ENCODE peak calls at places on chromosomes 7 and 10, in eight cellular contexts. S is AG04449, O is AG09319, E is testis, W is GM23338, X is BE2C, A is breast epithelium, P is tibial artery. B is an unnamed sample.

GRCh38 chr10:44864637-44865288 is 46.4 kb upstream of the TMEM72 start:
- DNase-seq in S (no peak), O (peak), E (peak), W (peak), X (peak), A (peak), P (peak), B (peak)

GRCh38 chr10:33067481-33067880 is 109.5 kb upstream of the ITGB1 start:
- DNase-seq in S (no peak), O (peak), E (no peak), W (no peak), X (no peak), A (no peak), P (no peak), B (no peak)

GRCh38 chr10:22560391-22561239 is 153.8 kb downstream of the PIP4K2A start:
- DNase-seq in S (no peak), O (no peak), E (no peak), W (no peak), X (no peak), A (no peak), P (no peak), B (no peak)

GRCh38 chr7:27300401-27300800 is 57.8 kb downstream of the EVX1 start:
- DNase-seq in S (no peak), O (no peak), E (no peak), W (no peak), X (no peak), A (no peak), P (no peak), B (no peak)

GRCh38 chr7:2812119-2812487 is 32.0 kb downstream of the GNA12 start:
- DNase-seq in S (no peak), O (no peak), E (no peak), W (no peak), X (no peak), A (no peak), P (peak), B (no peak)

GRCh38 chr7:89887489-89887888 is 266.8 kb upstream of the STEAP1 start:
- DNase-seq in S (no peak), O (no peak), E (no peak), W (no peak), X (no peak), A (no peak), P (no peak), B (no peak)

GRCh38 chr10:38054361-38054797 is 39.8 kb upstream of the ZNF37A start:
- DNase-seq in S (peak), O (peak), E (no peak), W (no peak), X (no peak), A (no peak), P (no peak), B (no peak)

GRCh38 chr7:6268909-6269306 is 3.5 kb downstream of the CYTH3 start:
- DNase-seq in S (no peak), O (no peak), E (no peak), W (peak), X (no peak), A (no peak), P (no peak), B (no peak)

GRCh38 chr7:71716741-71717140 is 584.8 kb downstream of the GALNT17 start:
- DNase-seq in S (no peak), O (no peak), E (no peak), W (no peak), X (no peak), A (no peak), P (no peak), B (no peak)

GRCh38 chr10:102408728-102409603 is 9.6 kb downstream of the PSD start:
- DNase-seq in S (no peak), O (no peak), E (peak), W (peak), X (peak), A (no peak), P (no peak), B (peak)

GRCh38 chr10:28807760-28808613 is 130.7 kb downstream of the BAMBI start:
- DNase-seq in S (no peak), O (no peak), E (peak), W (no peak), X (peak), A (no peak), P (no peak), B (no peak)

GRCh38 chr10:123144697-123145541 is 3.0 kb upstream of the HMX2 start:
- DNase-seq in S (no peak), O (no peak), E (no peak), W (peak), X (no peak), A (no peak), P (no peak), B (peak)

GRCh38 chr7:123865517-123866117 is 20.6 kb downstream of the HYAL4 start:
- DNase-seq in S (no peak), O (peak), E (peak), W (peak), X (peak), A (no peak), P (no peak), B (no peak)

GRCh38 chr7:74429153-74429747 is 24.5 kb upstream of the GTF2IRD1 start:
- DNase-seq in S (peak), O (no peak), E (no peak), W (peak), X (no peak), A (no peak), P (no peak), B (no peak)

GRCh38 chr7:132592238-132592946 is 16.1 kb upstream of the PLXNA4 start:
- DNase-seq in S (no peak), O (no peak), E (no peak), W (no peak), X (no peak), A (no peak), P (no peak), B (no peak)

GRCh38 chr10:79401015-79401921 is 44.2 kb downstream of the ZCCHC24 start:
- DNase-seq in S (no peak), O (no peak), E (peak), W (no peak), X (no peak), A (peak), P (peak), B (no peak)

GRCh38 chr7:74153736-74154135 is 20.4 kb upstream of the EIF4H start:
- DNase-seq in S (no peak), O (no peak), E (no peak), W (no peak), X (no peak), A (no peak), P (no peak), B (no peak)

GRCh38 chr7:42234736-42235135 is 2.3 kb downstream of the GLI3 start:
- DNase-seq in S (no peak), O (no peak), E (no peak), W (no peak), X (no peak), A (no peak), P (no peak), B (no peak)

GRCh38 chr7:35805876-35806275 is 5.0 kb downstream of the SEPTIN7 start:
- DNase-seq in S (no peak), O (no peak), E (no peak), W (no peak), X (no peak), A (no peak), P (no peak), B (no peak)

GRCh38 chr10:132627736-132628512 is 90.3 kb downstream of the INPP5A start:
- DNase-seq in S (peak), O (no peak), E (peak), W (no peak), X (peak), A (no peak), P (peak), B (no peak)

GRCh38 chr10:8247191-8247590 is 192.7 kb downstream of the GATA3 start:
- DNase-seq in S (no peak), O (no peak), E (no peak), W (no peak), X (no peak), A (no peak), P (no peak), B (no peak)

GRCh38 chr7:139897422-139898085 is 68.5 kb downstream of the TBXAS1 start:
- DNase-seq in S (no peak), O (no peak), E (no peak), W (no peak), X (no peak), A (no peak), P (no peak), B (no peak)

GRCh38 chr10:31460242-31460641 is 141.2 kb downstream of the ZEB1 start:
- DNase-seq in S (no peak), O (no peak), E (no peak), W (no peak), X (no peak), A (no peak), P (no peak), B (no peak)

GRCh38 chr10:114821293-114821914 is at the start of gene FHIP2A:
- DNase-seq in S (no peak), O (peak), E (peak), W (peak), X (peak), A (peak), P (peak), B (peak)

GRCh38 chr10:58661336-58661735 is 148.7 kb downstream of the BICC1 start:
- DNase-seq in S (no peak), O (peak), E (no peak), W (no peak), X (no peak), A (no peak), P (no peak), B (no peak)

GRCh38 chr7:51290702-51291290 is 25.8 kb downstream of the COBL start:
- DNase-seq in S (no peak), O (no peak), E (no peak), W (no peak), X (no peak), A (no peak), P (no peak), B (no peak)

GRCh38 chr7:4871930-4872675 is 10.3 kb upstream of the PAPOLB start:
- DNase-seq in S (no peak), O (no peak), E (no peak), W (no peak), X (peak), A (no peak), P (no peak), B (no peak)

GRCh38 chr10:58797356-58797755 is 284.7 kb downstream of the BICC1 start:
- DNase-seq in S (no peak), O (no peak), E (no peak), W (no peak), X (no peak), A (no peak), P (no peak), B (no peak)

GRCh38 chr7:140416560-140416959 is 12.7 kb downstream of the RAB19 start:
- DNase-seq in S (no peak), O (no peak), E (no peak), W (no peak), X (no peak), A (no peak), P (no peak), B (no peak)

GRCh38 chr10:113131611-113132330 is 181.7 kb downstream of the TCF7L2 start:
- DNase-seq in S (peak), O (peak), E (no peak), W (no peak), X (no peak), A (peak), P (no peak), B (no peak)

GRCh38 chr10:30284860-30285594 is 64.1 kb downstream of the MTPAP start:
- DNase-seq in S (no peak), O (no peak), E (no peak), W (no peak), X (no peak), A (no peak), P (no peak), B (no peak)

GRCh38 chr10:12712284-12712983 is 289.1 kb downstream of the CCDC3 start:
- DNase-seq in S (no peak), O (no peak), E (no peak), W (no peak), X (no peak), A (no peak), P (no peak), B (no peak)

GRCh38 chr10:121999301-121999700 is 10.3 kb downstream of the TACC2 start:
- DNase-seq in S (no peak), O (no peak), E (no peak), W (no peak), X (no peak), A (no peak), P (no peak), B (no peak)

GRCh38 chr10:59376817-59377340 is 14.5 kb upstream of the FAM13C start:
- DNase-seq in S (no peak), O (no peak), E (no peak), W (no peak), X (no peak), A (no peak), P (no peak), B (no peak)

GRCh38 chr7:101905203-101905865 is 87.9 kb downstream of the CUX1 start:
- DNase-seq in S (no peak), O (no peak), E (no peak), W (no peak), X (no peak), A (no peak), P (no peak), B (no peak)

GRCh38 chr7:101901661-101902491 is 84.5 kb downstream of the CUX1 start:
- DNase-seq in S (no peak), O (no peak), E (no peak), W (no peak), X (no peak), A (no peak), P (no peak), B (no peak)

GRCh38 chr7:101904019-101904418 is 86.6 kb downstream of the CUX1 start:
- DNase-seq in S (no peak), O (no peak), E (no peak), W (no peak), X (no peak), A (no peak), P (no peak), B (no peak)

GRCh38 chr7:101903505-101903849 is 86.1 kb downstream of the CUX1 start:
- DNase-seq in S (no peak), O (no peak), E (no peak), W (no peak), X (no peak), A (no peak), P (no peak), B (no peak)

GRCh38 chr7:101902680-101903504 is 85.5 kb downstream of the CUX1 start:
- DNase-seq in S (no peak), O (no peak), E (no peak), W (no peak), X (no peak), A (no peak), P (no peak), B (no peak)
- TF ChIP-seq CTCF in S (no peak), O (no peak), E (no peak), W (no peak), X (no peak), A (no peak), P (no peak), B (no peak)

DNA sequence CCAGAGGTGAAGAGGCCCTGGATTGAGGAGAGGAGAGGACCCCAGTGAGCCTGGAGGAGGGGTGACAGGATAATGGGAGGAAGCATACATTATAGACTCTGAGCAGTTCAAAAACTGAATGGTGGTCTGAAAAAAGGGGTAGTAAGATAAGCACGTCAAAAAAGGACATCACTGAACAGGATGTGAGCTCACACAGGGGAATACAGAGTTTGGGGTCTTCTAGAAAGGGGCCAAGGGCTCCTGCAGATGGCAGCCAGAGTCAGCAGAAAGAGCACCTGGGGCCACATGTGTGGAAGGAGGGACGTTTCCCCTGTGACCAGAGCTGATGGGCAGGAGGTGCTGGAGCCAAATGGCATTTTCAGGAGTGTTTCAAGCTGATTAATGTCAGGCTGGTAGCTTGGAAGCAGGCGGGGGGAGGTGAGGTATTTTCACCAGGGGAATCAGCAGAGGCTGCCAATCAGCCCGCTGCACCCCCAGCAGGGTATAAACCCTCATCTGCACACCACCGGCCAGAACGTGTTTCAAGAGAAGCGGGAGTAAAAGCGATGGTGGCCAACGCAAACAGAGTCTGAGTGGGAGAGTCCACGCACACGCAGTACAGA is 85.7 kb downstream of the TNS3 start:
- DNase-seq in S (no peak), O (no peak), E (no peak), W (no peak), X (no peak), A (no peak), P (no peak), B (no peak)
- TF ChIP-seq CTCF in S (no peak), O (no peak), E (no peak), W (no peak), X (no peak), A (no peak), P (no peak), B (no peak)

GRCh38 chr7:100363098-100363497 is 5.2 kb downstream of the PILRB start:
- DNase-seq in S (no peak), O (no peak), E (no peak), W (no peak), X (no peak), A (no peak), P (no peak), B (no peak)

GRCh38 chr7:100367251-100367620 is 6.1 kb upstream of the PILRA start:
- DNase-seq in S (no peak), O (no peak), E (no peak), W (no peak), X (no peak), A (no peak), P (no peak), B (no peak)

GRCh38 chr7:100367676-100368613 is 5.3 kb upstream of the PILRA start:
- DNase-seq in S (no peak), O (no peak), E (no peak), W (no peak), X (no peak), A (no peak), P (no peak), B (no peak)

GRCh38 chr7:100366411-100367250 is 6.7 kb upstream of the PILRA start:
- DNase-seq in S (no peak), O (no peak), E (no peak), W (no peak), X (no peak), A (no peak), P (no peak), B (peak)

DNA sequence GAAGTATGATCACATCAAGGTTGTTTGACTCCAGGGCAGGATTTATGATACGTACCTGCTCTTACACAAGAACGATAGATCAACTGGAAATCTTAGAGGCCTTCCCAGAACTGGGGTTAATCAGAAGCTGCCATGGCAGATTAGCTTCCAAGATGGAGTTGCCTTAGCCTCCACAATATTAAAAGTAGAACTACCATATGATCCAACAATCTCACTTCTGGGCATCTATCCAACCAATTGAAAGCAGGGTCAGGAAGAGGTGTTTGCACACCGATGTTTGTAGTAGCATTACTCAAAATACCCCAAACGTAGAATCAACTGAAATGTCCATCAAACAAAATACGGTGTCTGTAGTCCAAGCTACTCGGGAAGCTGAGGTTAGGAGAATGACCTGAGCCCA is 6.6 kb downstream of the PILRB start:
- DNase-seq in S (no peak), O (no peak), E (no peak), W (no peak), X (no peak), A (no peak), P (no peak), B (no peak)
- TF ChIP-seq CTCF in S (no peak), O (no peak), E (no peak), W (no peak), X (no peak), A (no peak), P (no peak), B (no peak)

GRCh38 chr7:134547738-134548054 is 1.2 kb upstream of the AKR1B15 start:
- DNase-seq in S (no peak), O (no peak), E (peak), W (no peak), X (no peak), A (peak), P (peak), B (no peak)
- TF ChIP-seq CTCF in S (no peak), O (no peak), E (no peak), W (no peak), X (no peak), A (no peak), P (no peak), B (no peak)

GRCh38 chr7:134706468-134706867 is 59.8 kb downstream of the BPGM start:
- DNase-seq in S (no peak), O (no peak), E (no peak), W (no peak), X (no peak), A (no peak), P (no peak), B (no peak)
- TF ChIP-seq CTCF in S (no peak), O (no peak), E (no peak), W (no peak), X (no peak), A (no peak), P (no peak), B (no peak)

GRCh38 chr7:149664666-149665065 is 108.7 kb downstream of the ZNF467 start:
- DNase-seq in S (no peak), O (no peak), E (no peak), W (no peak), X (no peak), A (no peak), P (no peak), B (no peak)

GRCh38 chr7:149666360-149666905 is 107.0 kb downstream of the ZNF467 start:
- DNase-seq in S (no peak), O (no peak), E (no peak), W (no peak), X (no peak), A (no peak), P (no peak), B (no peak)

GRCh38 chr7:149664176-149664575 is 109.2 kb downstream of the ZNF467 start:
- DNase-seq in S (no peak), O (no peak), E (no peak), W (no peak), X (no peak), A (no peak), P (no peak), B (no peak)

DNA sequence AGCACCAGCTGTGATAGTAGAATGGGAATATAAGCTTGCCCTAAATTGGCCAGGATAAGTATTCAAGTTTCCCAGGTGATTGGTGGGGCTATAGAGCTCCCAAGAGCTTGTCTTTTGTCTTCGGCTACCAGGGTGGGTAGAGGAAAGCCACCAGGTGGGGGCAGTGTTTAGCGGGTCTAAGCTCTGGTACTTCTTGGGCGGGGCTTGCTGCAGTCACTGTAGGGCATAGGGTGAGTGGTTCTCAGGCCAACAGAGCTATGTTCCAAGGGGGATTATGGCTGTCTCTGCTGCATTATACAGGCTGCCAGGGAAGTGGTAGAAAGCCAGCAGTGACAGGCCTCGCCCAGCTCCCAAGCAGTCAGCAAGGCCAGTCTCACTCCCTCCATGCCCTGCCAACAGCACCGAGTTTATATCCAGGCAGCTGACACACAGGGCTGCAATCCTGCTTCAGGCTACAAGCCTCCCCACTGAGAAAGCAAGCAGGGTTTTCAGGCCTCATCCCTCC is 110.7 kb downstream of the ZNF467 start:
- DNase-seq in S (no peak), O (no peak), E (peak), W (peak), X (peak), A (no peak), P (no peak), B (peak)
- TF ChIP-seq CTCF in S (peak), O (peak), E (no peak), W (peak), X (peak), A (no peak), P (no peak), B (no peak)